ENCODE peak calls at places on chromosome 4, in eight cellular contexts. E, Z, Y, H, J, O, G and P are unnamed samples.
A peak's percentile ranks its signal among the peaks of the same experiment; 100 is the strongest.

GRCh38 chr4:6718932-6719610 is 3.1 kb downstream of the BLOC1S4 start:
- DNase-seq in E (no peak), G (no peak), H (no peak), O (no peak), Y (no peak), Z (no peak), J (no peak), P (no peak)

GRCh38 chr4:88738714-88739366 is 41.2 kb upstream of the NAP1L5 start:
- DNase-seq in J (no peak), O (no peak), G (no peak), E (no peak), Y (no peak), Z (no peak), H (no peak), P (no peak)

GRCh38 chr4:37719021-37719420 is 32.8 kb upstream of the RELL1 start:
- DNase-seq in J (no peak), H (no peak), Z (no peak), Y (no peak), O (no peak), E (no peak), G (no peak), P (no peak)

GRCh38 chr4:87077834-87078585 is 142.4 kb downstream of the KLHL8 start:
- DNase-seq in O (no peak), E (no peak), Y (no peak), J (no peak), Z (no peak), G (no peak), H (no peak), P (no peak)

GRCh38 chr4:112677519-112678091 is 40.7 kb downstream of the LARP7 start:
- DNase-seq in Y (no peak), Z (no peak), H (no peak), J (no peak), O (no peak), G (no peak), E (no peak), P (no peak)

GRCh38 chr4:34766935-34767859 is 1477.1 kb downstream of the ARAP2 start:
- DNase-seq in Z (no peak), J (no peak), O (no peak), Y (no peak), G (no peak), H (no peak), E (no peak), P (no peak)

GRCh38 chr4:153138736-153139135 is 65.5 kb upstream of the TRIM2 start:
- DNase-seq in H (no peak), Y (no peak), E (no peak), O (no peak), J (no peak), G (no peak), Z (no peak), P (no peak)

GRCh38 chr4:153458969-153459368 is 7.2 kb upstream of the TMEM131L start:
- DNase-seq in E (no peak), O (no peak), Y (no peak), J (no peak), H (no peak), Z (no peak), G (no peak), P (no peak)

GRCh38 chr4:76374744-76375143 is 46.2 kb downstream of the CCDC158 start:
- DNase-seq in Z (no peak), J (no peak), O (no peak), E (no peak), G (no peak), H (no peak), Y (no peak), P (no peak)

GRCh38 chr4:38784141-38784540 is 1.4 kb upstream of the TLR10 start:
- DNase-seq in Y (no peak), E (no peak), G (no peak), O (no peak), Z (no peak), J (no peak), H (no peak), P (no peak)

GRCh38 chr4:83011779-83012630 is 1.4 kb upstream of the LIN54 start:
- DNase-seq in J (peak; percentile 77), G (peak; percentile 10), O (no peak), E (peak; percentile 23), Y (no peak), Z (peak; percentile 44), H (no peak), P (peak; percentile 81)

GRCh38 chr4:85061974-85062373 is 95.5 kb upstream of the WDFY3 start:
- DNase-seq in Y (no peak), E (no peak), G (no peak), O (no peak), H (no peak), Z (no peak), J (no peak), P (no peak)

GRCh38 chr4:76997454-76997853 is 47.9 kb downstream of the SEPTIN11 start:
- DNase-seq in G (no peak), Z (no peak), H (no peak), O (no peak), Y (no peak), J (no peak), E (no peak), P (no peak)

GRCh38 chr4:111937368-111937767 is 207.9 kb upstream of the FAM241A start:
- DNase-seq in H (no peak), O (peak; percentile 48), E (peak; percentile 28), Y (no peak), G (no peak), J (no peak), Z (peak; percentile 61), P (no peak)

GRCh38 chr4:6526171-6526570 is 48.8 kb upstream of the MAN2B2 start:
- DNase-seq in J (peak; percentile 15), Y (no peak), O (no peak), G (no peak), Z (peak; percentile 49), E (no peak), H (no peak), P (no peak)

GRCh38 chr4:121656269-121656641 is 40.5 kb downstream of the ANXA5 start:
- DNase-seq in Y (peak; percentile 45), G (peak; percentile 60), H (no peak), J (no peak), O (peak; percentile 65), Z (peak; percentile 70), E (peak; percentile 88), P (no peak)

GRCh38 chr4:184363258-184363657 is 111.1 kb downstream of the IRF2 start:
- DNase-seq in Z (no peak), G (no peak), Y (no peak), H (no peak), E (no peak), O (no peak), J (no peak), P (no peak)

GRCh38 chr4:142435599-142436235 is 410.4 kb downstream of the INPP4B start:
- DNase-seq in E (no peak), Y (no peak), Z (peak; percentile 93), O (no peak), G (no peak), H (no peak), J (no peak), P (peak; percentile 52)

GRCh38 chr4:77169496-77169895 is 12.5 kb downstream of the CCNG2 start:
- DNase-seq in J (no peak), Z (no peak), G (no peak), H (no peak), E (peak; percentile 29), O (no peak), Y (no peak), P (no peak)

GRCh38 chr4:15779336-15779735 is 1.2 kb downstream of the CD38 start:
- DNase-seq in H (peak; percentile 9), O (no peak), J (no peak), Y (no peak), Z (peak; percentile 71), G (peak; percentile 58), E (peak; percentile 67), P (peak; percentile 62)

GRCh38 chr4:110663206-110663605 is 40.3 kb upstream of the PITX2 start:
- DNase-seq in G (no peak), E (no peak), Z (no peak), Y (no peak), H (no peak), J (no peak), O (no peak), P (no peak)

GRCh38 chr4:1842339-1842895 is 13.5 kb downstream of the LETM1 start:
- DNase-seq in O (no peak), G (no peak), Z (no peak), E (no peak), H (no peak), Y (no peak), J (no peak), P (no peak)

GRCh38 chr4:101584306-101584705 is 206.2 kb upstream of the BANK1 start:
- DNase-seq in G (no peak), E (no peak), Y (no peak), J (no peak), H (no peak), Z (no peak), O (no peak), P (no peak)

GRCh38 chr4:2927016-2927695 is 36.0 kb downstream of the NOP14 start:
- DNase-seq in G (no peak), O (no peak), J (peak; percentile 36), E (no peak), H (no peak), Y (no peak), Z (no peak), P (peak; percentile 36)
- H3K36me3 ChIP-seq in G (peaks cover 97% of the 10 kb centered on the region), O (peaks cover 4% of the 10 kb centered on the region), J (peaks cover 5% of the 10 kb centered on the region), E (peaks cover 40% of the 10 kb centered on the region), H (peaks cover 5% of the 10 kb centered on the region), Y (peaks cover 18% of the 10 kb centered on the region), Z (peaks cover 8% of the 10 kb centered on the region), P (peaks cover 1% of the 10 kb centered on the region)

DNA sequence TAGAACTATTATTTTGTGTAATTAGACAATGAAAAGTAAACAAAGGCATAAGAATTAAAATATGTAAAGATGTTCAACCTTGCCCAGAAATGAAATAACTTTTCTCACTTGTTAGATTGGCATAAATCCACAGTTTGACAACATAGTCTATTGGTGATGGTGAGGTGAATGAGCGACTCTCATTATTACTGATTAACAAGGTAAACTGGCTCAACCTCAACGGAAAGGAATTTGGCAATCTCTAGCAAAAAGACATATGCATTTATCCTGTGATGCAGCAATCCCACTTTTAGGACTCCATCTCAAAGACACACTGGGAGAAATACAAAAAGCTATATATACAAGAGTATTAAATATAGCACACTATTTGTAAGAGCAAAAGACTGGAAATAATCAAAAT is 22.3 kb downstream of the UBA6 start:
- DNase-seq in O (no peak), H (peak; percentile 16), Z (no peak), J (no peak), Y (no peak), G (no peak), E (no peak), P (no peak)
- H3K36me3 ChIP-seq in O (peaks cover 20% of the 10 kb centered on the region), H (no peaks in the 10 kb centered on the region), Z (peaks cover 3% of the 10 kb centered on the region), J (peaks cover 3% of the 10 kb centered on the region), Y (peaks cover 18% of the 10 kb centered on the region), G (peaks cover 89% of the 10 kb centered on the region), E (peaks cover 5% of the 10 kb centered on the region), P (peaks cover 7% of the 10 kb centered on the region)

DNA sequence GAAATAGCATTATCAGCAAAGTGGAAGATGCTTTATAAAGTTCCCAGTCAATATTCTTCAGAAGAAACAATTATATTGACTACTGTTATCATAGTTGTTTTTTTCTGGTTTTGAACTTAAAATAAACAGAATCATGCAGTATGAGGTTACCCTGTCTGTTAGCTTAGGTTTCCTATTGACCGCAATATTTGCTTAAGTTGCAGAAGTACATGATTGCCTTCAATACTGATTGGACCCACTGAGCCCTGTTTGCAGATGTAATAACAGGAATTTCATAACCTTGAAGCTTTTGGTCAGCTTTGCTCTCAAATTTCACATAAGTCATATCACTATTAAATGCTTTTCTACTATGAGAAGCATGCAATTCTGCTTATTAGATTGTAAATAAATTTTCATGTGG is 229.1 kb upstream of the FSTL5 start:
- DNase-seq in J (no peak), Y (no peak), H (no peak), E (no peak), G (no peak), O (no peak), Z (no peak), P (no peak)
- H3K36me3 ChIP-seq in J (no peaks in the 10 kb centered on the region), Y (no peaks in the 10 kb centered on the region), H (no peaks in the 10 kb centered on the region), E (no peaks in the 10 kb centered on the region), G (no peaks in the 10 kb centered on the region), O (no peaks in the 10 kb centered on the region), Z (no peaks in the 10 kb centered on the region), P (no peaks in the 10 kb centered on the region)

GRCh38 chr4:7818676-7819041 is 121.0 kb downstream of the AFAP1 start:
- DNase-seq in E (no peak), O (no peak), J (no peak), H (no peak), Z (no peak), Y (no peak), G (no peak), P (no peak)
- H3K36me3 ChIP-seq in E (peaks cover 17% of the 10 kb centered on the region), O (peaks cover 4% of the 10 kb centered on the region), J (no peaks in the 10 kb centered on the region), H (peaks cover 2% of the 10 kb centered on the region), Z (peaks cover 8% of the 10 kb centered on the region), Y (no peaks in the 10 kb centered on the region), G (peaks cover 47% of the 10 kb centered on the region), P (no peaks in the 10 kb centered on the region)